ENCODE peak calls at places on chromosome 1, in five cellular contexts. T, D, K, B and V are unnamed samples.

GRCh38 chr1:109247401-109248365 is 1.7 kb upstream of the CELSR2 start:
- DNase-seq in D (no peak), T (no peak), K (no peak), B (no peak), V (no peak)

GRCh38 chr1:80217377-80217986 is 1211.0 kb upstream of the ADGRL4 start:
- DNase-seq in D (peak; percentile 11), K (peak; percentile 20), T (no peak), B (peak; percentile 1), V (peak; percentile 28)

GRCh38 chr1:54971317-54971791 is 9.1 kb upstream of the TMEM61 start:
- DNase-seq in T (no peak), B (no peak), K (peak; percentile 16), D (peak; percentile 36), V (no peak)

GRCh38 chr1:240237305-240237721 is 145.6 kb downstream of the FMN2 start:
- DNase-seq in B (no peak), D (no peak), K (peak; percentile 82), T (no peak), V (peak; percentile 80)

GRCh38 chr1:15212216-15212988 is 34.6 kb upstream of the FHAD1 start:
- DNase-seq in T (no peak), K (no peak), D (no peak), B (no peak), V (no peak)

GRCh38 chr1:212132040-212132439 is 96.5 kb downstream of the DTL start:
- DNase-seq in D (no peak), K (peak; percentile 8), T (no peak), B (no peak), V (no peak)

GRCh38 chr1:175618559-175618958 is 124.8 kb downstream of the TNR start:
- DNase-seq in B (no peak), T (no peak), D (no peak), K (no peak), V (no peak)

GRCh38 chr1:67674260-67675011 is 10.6 kb upstream of the GADD45A start:
- DNase-seq in B (no peak), D (no peak), K (no peak), T (no peak), V (no peak)

GRCh38 chr1:183946309-183946591 is 91.3 kb downstream of the COLGALT2 start:
- DNase-seq in T (no peak), B (no peak), D (no peak), K (no peak), V (no peak)

GRCh38 chr1:78607334-78607927 is 12.8 kb upstream of the IFI44L start:
- DNase-seq in T (no peak), D (peak; percentile 1), B (no peak), K (peak; percentile 27), V (peak; percentile 19)

GRCh38 chr1:113255728-113256347 is 134.5 kb upstream of the MAGI3 start:
- DNase-seq in D (no peak), K (no peak), T (no peak), B (no peak), V (no peak)

GRCh38 chr1:64392109-64392508 is 77.8 kb upstream of the CACHD1 start:
- DNase-seq in K (no peak), D (no peak), B (no peak), T (no peak), V (no peak)

GRCh38 chr1:215539803-215540575 is 27.1 kb upstream of the KCTD3 start:
- DNase-seq in K (no peak), T (no peak), B (no peak), D (no peak), V (no peak)

GRCh38 chr1:31371560-31371959 is 1.3 kb downstream of the FABP3 start:
- DNase-seq in B (peak; percentile 20), K (no peak), T (no peak), D (no peak), V (no peak)

GRCh38 chr1:29468501-29468900 is 232.2 kb downstream of the PTPRU start:
- DNase-seq in D (no peak), T (no peak), B (no peak), K (no peak), V (no peak)

GRCh38 chr1:221708076-221708571 is 33.8 kb downstream of the DUSP10 start:
- DNase-seq in B (no peak), K (no peak), T (no peak), D (no peak), V (no peak)

GRCh38 chr1:2523891-2524609 is 2.3 kb downstream of the PANK4 start:
- DNase-seq in D (no peak), K (no peak), T (no peak), B (no peak), V (no peak)

GRCh38 chr1:165828581-165829329 is 1.3 kb downstream of the UCK2 start:
- DNase-seq in T (peak; percentile 34), D (peak; percentile 82), K (peak; percentile 78), B (peak; percentile 82), V (peak; percentile 60)

GRCh38 chr1:242318140-242318539 is 206.4 kb downstream of the PLD5 start:
- DNase-seq in B (no peak), K (no peak), D (no peak), T (no peak), V (no peak)
- TF ChIP-seq CTCF in B (no peak), K (no peak), D (no peak), T (no peak), V (no peak)

GRCh38 chr1:17916702-17917101 is 161.6 kb downstream of the ACTL8 start:
- DNase-seq in K (no peak), T (no peak), D (no peak), B (no peak), V (no peak)

GRCh38 chr1:17920881-17921635 is 165.9 kb downstream of the ACTL8 start:
- DNase-seq in D (no peak), B (no peak), K (no peak), T (no peak), V (no peak)

GRCh38 chr1:17922833-17923232 is 167.7 kb downstream of the ACTL8 start:
- DNase-seq in B (peak; percentile 41), K (peak; percentile 8), T (peak; percentile 27), D (peak; percentile 32), V (no peak)

GRCh38 chr1:17923684-17924083 is 168.6 kb downstream of the ACTL8 start:
- DNase-seq in D (no peak), B (no peak), K (no peak), T (no peak), V (no peak)

GRCh38 chr1:17919525-17920439 is 164.6 kb downstream of the ACTL8 start:
- DNase-seq in B (no peak), K (peak; percentile 19), T (peak; percentile 56), D (peak; percentile 25), V (peak; percentile 24)
- TF ChIP-seq CTCF in B (peak; percentile 70), K (peak; percentile 59), T (peak; percentile 57), D (peak; percentile 34), V (no peak)

DNA sequence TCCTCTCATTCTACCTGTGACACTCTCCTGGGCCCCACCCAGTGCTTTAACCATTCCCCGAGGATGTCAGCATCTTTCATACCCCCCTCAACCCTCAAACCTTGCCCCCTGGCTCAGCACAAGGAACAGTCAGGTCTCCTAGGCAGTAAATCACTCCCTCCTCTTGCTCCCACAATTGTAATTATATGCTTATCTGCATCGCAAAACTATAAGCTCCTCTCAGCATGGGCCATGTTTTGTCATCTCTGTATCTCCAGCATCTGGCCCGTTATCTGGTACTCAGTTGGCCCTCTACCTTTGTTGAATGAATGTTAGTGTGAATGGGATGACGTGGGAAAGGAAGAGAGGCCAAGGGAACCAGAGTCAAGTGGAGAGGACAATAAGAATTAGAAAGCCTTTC is 2.8 kb upstream of the ELOVL1 start:
- DNase-seq in B (no peak), T (no peak), K (no peak), D (no peak), V (no peak)
- TF ChIP-seq CTCF in B (no peak), T (no peak), K (no peak), D (no peak), V (no peak)

GRCh38 chr1:207401578-207401977 is 52.5 kb upstream of the CR2 start:
- DNase-seq in T (no peak), K (no peak), B (no peak), D (no peak), V (no peak)
- TF ChIP-seq CTCF in T (no peak), K (peak; percentile 31), B (peak; percentile 21), D (no peak), V (no peak)

GRCh38 chr1:76868154-76868882 is 1.0 kb downstream of the ST6GALNAC5 start:
- DNase-seq in T (peak; percentile 37), K (no peak), B (no peak), D (peak; percentile 37), V (no peak)
- TF ChIP-seq CTCF in T (no peak), K (peak; percentile 33), B (no peak), D (peak; percentile 9), V (peak; percentile 20)

GRCh38 chr1:151514366-151514765 is 3.2 kb downstream of the CGN start:
- DNase-seq in D (no peak), K (no peak), T (no peak), B (no peak), V (no peak)
- TF ChIP-seq CTCF in D (no peak), K (no peak), T (no peak), B (no peak), V (no peak)

DNA sequence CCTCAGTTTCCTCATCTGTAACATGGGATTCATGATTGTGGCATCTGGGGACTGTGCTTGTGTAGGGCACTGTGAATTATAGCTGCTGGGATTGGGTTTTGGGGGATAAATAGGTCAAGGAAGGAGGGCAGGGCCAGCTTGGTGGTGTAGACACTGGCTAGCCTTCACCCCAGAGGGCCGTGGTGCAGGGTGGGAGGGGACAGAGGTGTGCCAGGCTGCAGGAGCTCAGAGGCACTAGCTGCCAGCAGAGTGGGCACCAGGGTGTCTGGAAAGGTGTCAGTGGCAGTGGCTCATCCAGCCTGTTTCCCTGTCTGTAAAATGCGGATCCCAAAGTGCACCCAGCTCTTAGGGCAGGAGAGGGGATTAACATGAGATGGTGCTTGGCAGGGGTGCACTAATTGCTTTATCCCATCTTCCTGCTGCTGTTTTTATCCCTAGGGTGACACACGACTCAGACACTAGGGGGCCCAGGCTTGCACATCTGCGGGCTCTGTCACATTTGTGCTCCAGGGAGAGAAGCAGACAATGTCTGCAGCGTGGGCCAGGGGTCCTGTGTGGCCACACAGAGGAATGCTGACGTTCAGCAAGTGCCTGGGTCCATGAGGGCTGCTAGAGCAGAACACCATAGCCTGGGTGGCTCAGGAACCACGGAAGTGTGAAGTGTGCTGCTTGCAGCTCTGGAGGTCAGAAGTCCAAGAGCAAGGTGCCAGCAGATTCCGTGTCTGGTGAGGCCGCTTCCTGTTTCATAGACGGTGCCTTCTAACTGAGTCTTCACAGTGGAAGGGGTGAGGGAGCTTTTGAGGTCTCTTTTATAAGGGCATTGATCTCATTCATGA is 19.3 kb downstream of the OBSCN start:
- DNase-seq in B (peak; percentile 48), K (peak; percentile 11), T (no peak), D (peak; percentile 25), V (no peak)
- TF ChIP-seq CTCF in B (peak; percentile 63), K (peak; percentile 59), T (no peak), D (no peak), V (peak; percentile 44)

DNA sequence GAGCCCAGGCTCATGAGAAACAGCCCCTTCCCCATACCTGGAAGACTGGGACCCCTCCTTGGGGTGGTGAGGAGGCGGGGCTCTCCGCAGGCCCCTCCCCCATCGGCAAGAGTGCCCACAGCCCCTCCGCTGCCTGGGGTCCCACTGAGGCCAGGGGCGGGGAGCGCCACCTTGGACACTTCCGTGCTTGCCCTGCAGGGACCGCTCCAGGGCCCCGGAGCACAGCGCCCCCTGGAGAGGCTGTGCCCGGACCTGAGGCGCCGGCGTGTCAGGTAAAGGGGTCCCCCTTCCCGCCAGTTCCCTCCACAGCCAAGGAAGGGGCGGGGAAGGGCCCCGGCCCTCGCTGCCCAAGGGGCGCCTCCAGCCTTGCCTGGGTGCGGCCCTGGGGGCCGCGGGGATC is 21.5 kb downstream of the INAVA start:
- DNase-seq in B (no peak), D (no peak), K (no peak), T (no peak), V (no peak)
- TF ChIP-seq CTCF in B (no peak), D (peak; percentile 27), K (peak; percentile 52), T (peak; percentile 46), V (no peak)